ENCODE peak calls at places on chromosome 10, in five cellular contexts. M is MM.1S, B is hepatocyte, C is left ventricle myocardium inferior, U is heart left ventricle. H is an unnamed sample.

GRCh38 chr10:102705531-102705930 is 8.7 kb downstream of the ARL3 start:
- DNase-seq in M (no peak), B (no peak), C (no peak), U (no peak), H (no peak)

GRCh38 chr10:72164617-72165016 is 51.2 kb upstream of the ANAPC16 start:
- DNase-seq in M (no peak), B (no peak), C (no peak), U (no peak), H (no peak)

GRCh38 chr10:11176746-11177145 is 159.1 kb downstream of the CELF2 start:
- DNase-seq in M (peak; percentile 62), B (no peak), C (no peak), U (no peak), H (no peak)

GRCh38 chr10:124579003-124579384 is 117.4 kb downstream of the LHPP start:
- DNase-seq in M (no peak), B (no peak), C (no peak), U (peak; percentile 14), H (no peak)

GRCh38 chr10:132551093-132551807 is 13.7 kb downstream of the INPP5A start:
- DNase-seq in M (no peak), B (no peak), C (no peak), U (no peak), H (no peak)

GRCh38 chr10:9987197-9987596 is 1030.5 kb upstream of the CELF2 start:
- DNase-seq in M (no peak), B (no peak), C (no peak), U (no peak), H (no peak)

GRCh38 chr10:75247797-75248196 is 12.0 kb upstream of the COMTD1 start:
- DNase-seq in M (no peak), B (no peak), C (no peak), U (no peak), H (no peak)

GRCh38 chr10:34956756-34957155 is 133.4 kb downstream of the CUL2 start:
- DNase-seq in M (no peak), B (no peak), C (no peak), U (no peak), H (no peak)

GRCh38 chr10:76184647-76185046 is 753.2 kb downstream of the LRMDA start:
- DNase-seq in M (no peak), B (no peak), C (no peak), U (no peak), H (no peak)

GRCh38 chr10:47420305-47421056 is 36.4 kb upstream of the ZNF488 start:
- DNase-seq in M (no peak), B (no peak), C (no peak), U (no peak), H (no peak)

GRCh38 chr10:58741673-58742072 is 229.0 kb downstream of the BICC1 start:
- DNase-seq in M (peak; percentile 48), B (no peak), C (no peak), U (no peak), H (no peak)

GRCh38 chr10:119444866-119445265 is 97.7 kb downstream of the RGS10 start:
- DNase-seq in M (no peak), B (no peak), C (no peak), U (no peak), H (no peak)

GRCh38 chr10:22570733-22571430 is 143.5 kb downstream of the PIP4K2A start:
- DNase-seq in M (no peak), B (no peak), C (no peak), U (no peak), H (no peak)

GRCh38 chr10:67837519-67838314 is at the start of gene DNAJC12:
- DNase-seq in M (peak; percentile 69), B (peak; percentile 62), C (no peak), U (no peak), H (no peak)

GRCh38 chr10:132520147-132520811 is 17.3 kb upstream of the INPP5A start:
- DNase-seq in M (no peak), B (peak; percentile 74), C (peak; percentile 36), U (peak; percentile 66), H (no peak)

GRCh38 chr10:36271631-36272340 is 629.7 kb upstream of the FZD8 start:
- DNase-seq in M (no peak), B (no peak), C (no peak), U (no peak), H (no peak)

GRCh38 chr10:36026656-36027390 is 384.7 kb upstream of the FZD8 start:
- DNase-seq in M (no peak), B (no peak), C (no peak), U (no peak), H (no peak)

GRCh38 chr10:75283150-75284096 is 47.7 kb upstream of the COMTD1 start:
- DNase-seq in M (no peak), B (peak; percentile 75), C (peak; percentile 25), U (peak; percentile 50), H (no peak)

GRCh38 chr10:8840356-8840755 is 785.9 kb downstream of the GATA3 start:
- DNase-seq in M (no peak), B (no peak), C (no peak), U (no peak), H (no peak)

GRCh38 chr10:29730461-29730860 is 95.7 kb upstream of the SVIL start:
- DNase-seq in M (no peak), B (no peak), C (no peak), U (no peak), H (no peak)

GRCh38 chr10:29730969-29731368 is 96.2 kb upstream of the SVIL start:
- DNase-seq in M (no peak), B (no peak), C (no peak), U (no peak), H (no peak)

GRCh38 chr10:29725133-29725720 is 90.5 kb upstream of the SVIL start:
- DNase-seq in M (no peak), B (peak; percentile 70), C (peak; percentile 30), U (peak; percentile 73), H (no peak)

GRCh38 chr10:29731760-29732159 is 97.0 kb upstream of the SVIL start:
- DNase-seq in M (no peak), B (peak; percentile 22), C (no peak), U (no peak), H (no peak)

DNA sequence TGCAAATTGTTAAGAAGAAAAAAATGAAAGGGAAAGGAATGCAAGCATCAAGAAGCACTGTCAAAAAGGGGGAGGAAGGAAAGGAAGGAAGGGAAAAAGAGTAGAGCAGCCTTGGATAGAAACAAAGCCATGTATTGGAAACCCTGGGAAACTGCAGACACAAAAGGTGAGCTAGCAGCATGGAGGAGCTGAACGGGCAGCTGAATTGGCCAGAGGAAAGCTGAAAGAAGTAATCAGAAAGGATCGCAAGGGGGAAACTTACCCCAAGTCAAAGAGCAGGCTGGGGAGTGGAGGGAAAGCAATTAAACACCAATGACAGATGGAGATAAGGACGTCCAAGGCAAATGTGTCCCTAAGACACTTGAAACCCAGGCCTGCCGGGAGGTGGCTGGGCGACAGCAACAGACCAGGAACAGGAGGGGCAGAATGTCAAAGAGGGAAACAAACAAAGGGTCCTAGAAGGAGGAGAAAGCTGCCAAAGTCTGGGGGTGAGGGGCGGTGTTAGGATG is 93.8 kb upstream of the SVIL start:
- DNase-seq in M (no peak), B (no peak), C (no peak), U (no peak), H (no peak)
- H3K4me1 ChIP-seq in M (no peaks in the 10 kb centered on the region), B (peaks cover 46% of the 10 kb centered on the region), C (peaks cover 36% of the 10 kb centered on the region), U (peaks cover 31% of the 10 kb centered on the region), H (peaks cover 30% of the 10 kb centered on the region)

GRCh38 chr10:61897671-61898434 is 3.6 kb upstream of the ARID5B start:
- DNase-seq in M (peak; percentile 86), B (peak; percentile 73), C (no peak), U (peak; percentile 58), H (no peak)

GRCh38 chr10:61896854-61897661 is 4.4 kb upstream of the ARID5B start:
- DNase-seq in M (peak; percentile 91), B (peak; percentile 75), C (peak; percentile 38), U (peak; percentile 74), H (no peak)

GRCh38 chr10:61899045-61899444 is 2.5 kb upstream of the ARID5B start:
- DNase-seq in M (peak; percentile 53), B (no peak), C (no peak), U (no peak), H (no peak)

GRCh38 chr10:61899663-61899996 is 1.9 kb upstream of the ARID5B start:
- DNase-seq in M (no peak), B (no peak), C (no peak), U (no peak), H (no peak)

DNA sequence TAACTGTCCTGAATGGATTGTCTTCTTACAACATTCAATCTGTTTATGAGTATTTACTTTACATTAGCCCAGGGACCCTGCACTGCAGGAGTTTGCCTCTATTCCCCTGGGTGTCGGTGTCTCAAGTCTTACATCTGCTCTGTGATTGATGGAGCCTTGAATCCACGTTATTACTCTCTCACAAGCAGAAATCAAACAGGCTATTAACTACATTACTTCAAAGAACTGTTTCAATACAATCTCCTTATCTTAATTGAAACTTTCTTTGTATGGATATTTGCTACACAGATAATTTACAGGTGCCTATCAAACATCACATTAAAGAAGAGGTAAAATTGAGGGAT is 3.1 kb upstream of the ARID5B start:
- DNase-seq in M (peak; percentile 25), B (no peak), C (no peak), U (no peak), H (no peak)
- H3K27me3 ChIP-seq in M (no peaks in the 10 kb centered on the region), B (no peaks in the 10 kb centered on the region), C (no peaks in the 10 kb centered on the region), U (no peaks in the 10 kb centered on the region), H (no peaks in the 10 kb centered on the region)

DNA sequence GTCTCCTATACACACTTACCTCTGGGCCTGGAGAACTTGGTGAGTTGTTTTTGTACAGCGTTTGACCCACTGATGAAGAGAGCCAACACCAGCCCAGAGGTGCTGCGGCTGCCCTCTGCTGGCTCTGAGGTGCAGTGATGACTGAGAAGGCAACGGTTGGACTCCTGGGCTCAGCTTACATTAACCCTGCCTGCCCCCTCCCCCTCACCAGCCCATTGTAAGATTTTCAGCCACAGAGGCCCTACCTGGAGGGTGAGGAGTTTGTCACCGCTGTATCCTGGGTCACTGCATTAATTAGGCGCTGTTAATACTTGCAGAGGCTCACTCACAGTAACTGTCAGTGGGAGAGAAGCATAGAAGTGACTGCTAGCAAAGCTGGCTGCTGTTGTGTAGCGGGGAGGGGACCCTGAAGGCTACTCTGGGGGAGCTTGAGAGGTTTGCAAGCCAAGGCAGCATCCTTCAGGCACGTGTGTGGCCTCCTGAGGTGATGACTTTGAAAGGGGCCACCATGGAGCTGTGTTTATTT is 18.9 kb upstream of the ANKRD2 start:
- DNase-seq in M (peak; percentile 69), B (peak; percentile 84), C (peak; percentile 72), U (peak; percentile 72), H (peak; percentile 42)
- TF ChIP-seq CTCF in M (peak; percentile 91), B (peak; percentile 86), C (peak; percentile 93), U (peak; percentile 70), H (peak; percentile 61)

GRCh38 chr10:81108516-81109199 is 571.0 kb downstream of the SH2D4B start:
- DNase-seq in M (no peak), B (peak; percentile 61), C (no peak), U (no peak), H (no peak)

GRCh38 chr10:81104494-81104893 is 566.8 kb downstream of the SH2D4B start:
- DNase-seq in M (no peak), B (no peak), C (no peak), U (no peak), H (no peak)

GRCh38 chr10:81109200-81109752 is 571.6 kb downstream of the SH2D4B start:
- DNase-seq in M (no peak), B (peak; percentile 7), C (no peak), U (no peak), H (no peak)
- H3K4me1 ChIP-seq in M (peaks cover 4% of the 10 kb centered on the region), B (no peaks in the 10 kb centered on the region), C (no peaks in the 10 kb centered on the region), U (no peaks in the 10 kb centered on the region), H (no peaks in the 10 kb centered on the region)